ENCODE peak calls at places on chromosomes 3 and 15, in four cellular contexts. K, Y, F and V are unnamed samples.

GRCh38 chr3:28835751-28836150 is 445.1 kb upstream of the RBMS3 start:
- DNase-seq in Y (peak; percentile 7), F (no peak), K (no peak), V (no peak)

GRCh38 chr3:128011140-128011539 is 41.1 kb upstream of the SEC61A1 start:
- DNase-seq in Y (peak; percentile 38), K (peak; percentile 49), F (no peak), V (no peak)

GRCh38 chr3:124812291-124813265 is 74.6 kb downstream of the ITGB5 start:
- DNase-seq in F (no peak), Y (peak; percentile 96), K (no peak), V (no peak)

GRCh38 chr15:63551400-63551799 is 45.8 kb upstream of the FBXL22 start:
- DNase-seq in Y (peak; percentile 68), F (no peak), K (no peak), V (no peak)

GRCh38 chr15:41581110-41581509 is 22.1 kb downstream of the TYRO3 start:
- DNase-seq in Y (peak; percentile 23), F (no peak), K (no peak), V (no peak)

GRCh38 chr3:107870096-107870495 is 220.7 kb downstream of the CD47 start:
- DNase-seq in K (no peak), F (no peak), Y (no peak), V (no peak)

GRCh38 chr15:48645558-48646330 is at the start of gene FBN1:
- DNase-seq in Y (peak; percentile 94), F (peak; percentile 84), K (peak; percentile 25), V (no peak)

GRCh38 chr3:177822826-177823225 is 625.5 kb upstream of the TBL1XR1 start:
- DNase-seq in K (no peak), F (no peak), Y (no peak), V (no peak)

GRCh38 chr3:14804835-14805780 is 13.7 kb upstream of the FGD5 start:
- DNase-seq in F (no peak), K (no peak), Y (no peak), V (no peak)

GRCh38 chr15:63348392-63348791 is 33.3 kb downstream of the CA12 start:
- DNase-seq in Y (peak; percentile 79), F (peak; percentile 61), K (no peak), V (no peak)

GRCh38 chr15:95132774-95133173 is 901.4 kb downstream of the MCTP2 start:
- DNase-seq in F (no peak), Y (peak; percentile 21), K (no peak), V (no peak)

GRCh38 chr3:158658889-158659288 is 13.6 kb downstream of the LXN start:
- DNase-seq in K (no peak), F (no peak), Y (no peak), V (no peak)

GRCh38 chr15:26983822-26984221 is 12.8 kb downstream of the GABRG3 start:
- DNase-seq in Y (no peak), F (no peak), K (no peak), V (no peak)

GRCh38 chr15:74801311-74801997 is 11.2 kb upstream of the LMAN1L start:
- DNase-seq in F (no peak), K (no peak), Y (no peak), V (no peak)

GRCh38 chr3:118478706-118479276 is 555.9 kb downstream of the IGSF11 start:
- DNase-seq in F (no peak), K (no peak), Y (no peak), V (no peak)

GRCh38 chr3:48240000-48240710 is 749 bp upstream of the ZNF589 start:
- DNase-seq in F (no peak), K (no peak), Y (no peak), V (no peak)

GRCh38 chr3:52406231-52406661 is 38.7 kb downstream of the SEMA3G start:
- DNase-seq in F (no peak), K (no peak), Y (no peak), V (no peak)

GRCh38 chr3:174062923-174063322 is 665.4 kb downstream of the NLGN1 start:
- DNase-seq in F (no peak), K (no peak), Y (no peak), V (no peak)

GRCh38 chr3:59784164-59784563 is 734.3 kb upstream of the CFAP20DC start:
- DNase-seq in Y (no peak), F (no peak), K (no peak), V (no peak)

GRCh38 chr15:58437531-58438105 is 5.8 kb downstream of the LIPC start:
- DNase-seq in Y (peak; percentile 29), F (no peak), K (no peak), V (no peak)

GRCh38 chr15:87860743-87861142 is 395.8 kb downstream of the NTRK3 start:
- DNase-seq in Y (no peak), K (no peak), F (no peak), V (no peak)

GRCh38 chr15:47674576-47675232 is 42.6 kb upstream of the SEMA6D start:
- DNase-seq in F (no peak), Y (no peak), K (no peak), V (no peak)

GRCh38 chr3:167749728-167750127 is 14.2 kb downstream of the SERPINI1 start:
- DNase-seq in K (no peak), Y (no peak), F (no peak), V (no peak)

GRCh38 chr15:85456798-85457197 is 76.4 kb downstream of the AKAP13 start:
- DNase-seq in F (no peak), K (no peak), Y (no peak), V (no peak)

GRCh38 chr15:85455851-85456250 is 75.4 kb downstream of the AKAP13 start:
- DNase-seq in Y (no peak), K (no peak), F (no peak), V (no peak)

GRCh38 chr15:85453144-85453872 is 72.9 kb downstream of the AKAP13 start:
- DNase-seq in K (no peak), F (no peak), Y (no peak), V (no peak)

GRCh38 chr15:85452436-85452835 is 72.0 kb downstream of the AKAP13 start:
- DNase-seq in Y (no peak), K (no peak), F (no peak), V (no peak)

DNA sequence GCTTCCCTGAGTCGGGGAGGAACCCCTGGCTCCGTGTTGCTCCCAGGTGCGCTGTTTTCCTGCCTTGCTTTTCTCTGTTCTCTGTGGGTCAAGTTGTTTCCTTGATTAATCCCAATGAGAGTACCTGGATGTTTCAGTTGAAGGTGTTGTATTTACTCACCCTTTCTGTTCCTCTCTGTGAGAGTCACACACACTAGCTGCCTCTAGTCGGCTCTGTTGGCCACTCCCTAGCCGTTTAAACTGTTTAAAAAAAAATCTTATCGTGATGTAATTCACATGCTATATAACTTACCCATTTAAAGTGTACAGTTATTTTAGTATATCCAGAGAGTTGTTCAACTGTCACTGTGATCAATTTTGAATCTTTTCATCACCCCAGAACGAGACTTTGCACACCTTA is 74.0 kb downstream of the AKAP13 start:
- DNase-seq in F (no peak), K (no peak), Y (no peak), V (no peak)
- TF ChIP-seq CTCF in F (no peak), K (peak; percentile 7), Y (no peak), V (no peak)

GRCh38 chr3:21290557-21290956 is 460.5 kb downstream of the ZNF385D start:
- DNase-seq in Y (peak; percentile 11), F (no peak), K (no peak), V (no peak)
- TF ChIP-seq CTCF in Y (peak; percentile 62), F (peak; percentile 5), K (peak; percentile 66), V (no peak)

GRCh38 chr3:454986-455385 is 258.4 kb downstream of the CHL1 start:
- DNase-seq in Y (no peak), F (no peak), K (no peak), V (no peak)
- TF ChIP-seq CTCF in Y (no peak), F (no peak), K (no peak), V (no peak)

GRCh38 chr3:182521339-182521738 is 272.0 kb upstream of the ATP11B start:
- DNase-seq in F (no peak), K (no peak), Y (no peak), V (no peak)

DNA sequence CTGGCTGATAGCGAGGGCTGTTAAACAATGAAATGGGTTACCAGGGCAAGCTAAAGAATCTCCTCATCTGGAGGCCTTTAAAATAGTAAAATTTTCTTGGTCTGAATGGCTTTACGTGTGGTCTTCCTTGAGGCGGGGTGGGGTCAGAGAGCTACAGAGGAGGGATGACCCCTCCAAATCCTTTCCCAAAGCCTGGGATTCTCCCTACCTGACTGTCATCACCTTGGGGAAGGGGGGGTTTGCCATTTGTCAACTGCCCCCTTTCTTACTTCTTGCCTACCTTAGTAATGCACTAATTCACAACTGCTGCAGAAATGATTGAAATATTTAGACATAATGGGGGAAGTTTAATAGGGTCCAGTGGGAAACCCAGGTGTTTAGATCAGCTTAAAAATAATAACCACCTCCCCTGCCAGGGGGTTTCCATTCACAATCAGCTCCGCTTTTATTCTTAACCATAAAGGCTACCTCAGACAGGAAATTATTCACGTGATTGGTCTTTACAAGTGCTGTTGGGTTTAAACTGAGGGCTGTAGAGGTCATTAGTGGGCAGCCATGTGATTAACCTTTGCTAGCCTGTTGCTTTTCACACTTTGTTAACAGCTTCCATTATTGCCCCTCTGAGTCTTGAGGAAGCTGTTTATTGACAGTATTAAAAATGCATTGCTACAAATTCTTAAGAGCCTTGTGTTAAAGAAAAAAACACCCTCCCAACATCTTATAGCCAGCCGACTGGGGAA is 276.5 kb upstream of the ATP11B start:
- DNase-seq in K (no peak), F (no peak), Y (no peak), V (no peak)
- TF ChIP-seq CTCF in K (no peak), F (no peak), Y (no peak), V (no peak)

GRCh38 chr15:92421980-92422379 is 28.3 kb downstream of the ST8SIA2 start:
- DNase-seq in K (no peak), F (no peak), Y (peak; percentile 3), V (no peak)

GRCh38 chr15:92415639-92416297 is 22.1 kb downstream of the ST8SIA2 start:
- DNase-seq in Y (no peak), F (no peak), K (no peak), V (no peak)

GRCh38 chr15:92413511-92413910 is 19.8 kb downstream of the ST8SIA2 start:
- DNase-seq in Y (no peak), K (no peak), F (no peak), V (no peak)

GRCh38 chr15:92416557-92416956 is 22.9 kb downstream of the ST8SIA2 start:
- DNase-seq in K (no peak), Y (no peak), F (no peak), V (no peak)

GRCh38 chr15:92418864-92419263 is 25.2 kb downstream of the ST8SIA2 start:
- DNase-seq in K (no peak), F (no peak), Y (no peak), V (no peak)
- TF ChIP-seq CTCF in K (no peak), F (no peak), Y (no peak), V (no peak)